ENCODE peak calls at places on chromosomes 3 and 15, in five cellular contexts. D is lower lobe of right lung, I is progenitor cell of endocrine pancreas, Z is kidney, Y is pancreas. A is an unnamed sample.

GRCh38 chr3:119293761-119294401 is at the start of gene ARHGAP31:
- DNase-seq in D (peak), I (peak), Z (peak), Y (peak), A (peak)

GRCh38 chr15:74175271-74176191 is 2.0 kb downstream of the ISLR start:
- DNase-seq in D (peak), I (no peak), Z (peak), Y (no peak), A (peak)

GRCh38 chr15:77685082-77685815 is 52.5 kb upstream of the LINGO1 start:
- DNase-seq in D (no peak), I (no peak), Z (no peak), Y (no peak), A (no peak)

GRCh38 chr15:49041406-49041805 is 4.8 kb downstream of the SECISBP2L start:
- DNase-seq in D (no peak), I (no peak), Z (no peak), Y (no peak), A (no peak)

GRCh38 chr3:60504827-60505457 is 746.3 kb downstream of the FHIT start:
- DNase-seq in D (no peak), I (no peak), Z (no peak), Y (no peak), A (no peak)

GRCh38 chr15:41557673-41558399 is 1.2 kb upstream of the TYRO3 start:
- DNase-seq in D (peak), I (peak), Z (peak), Y (peak), A (peak)

GRCh38 chr3:185831195-185831594 is 6.4 kb upstream of the IGF2BP2 start:
- DNase-seq in D (no peak), I (no peak), Z (no peak), Y (no peak), A (no peak)

GRCh38 chr3:155262295-155262694 is 31.2 kb downstream of the STRIT1 start:
- DNase-seq in D (no peak), I (no peak), Z (no peak), Y (no peak), A (no peak)

GRCh38 chr15:35626531-35626930 is 80.6 kb upstream of the DPH6 start:
- DNase-seq in D (no peak), I (no peak), Z (no peak), Y (no peak), A (no peak)

GRCh38 chr3:171646357-171647133 is 163.7 kb downstream of the PLD1 start:
- DNase-seq in D (no peak), I (no peak), Z (no peak), Y (no peak), A (no peak)

GRCh38 chr15:37166402-37166801 is 66.1 kb upstream of the MEIS2 start:
- DNase-seq in D (no peak), I (no peak), Z (no peak), Y (no peak), A (no peak)

GRCh38 chr15:37165420-37165819 is 65.1 kb upstream of the MEIS2 start:
- DNase-seq in D (no peak), I (no peak), Z (no peak), Y (no peak), A (no peak)
- TF ChIP-seq CTCF in D (no peak), I (no peak), Z (no peak), Y (no peak), A (no peak)

GRCh38 chr3:30943206-30943605 is 48.7 kb upstream of the GADL1 start:
- DNase-seq in D (no peak), I (no peak), Z (no peak), Y (no peak), A (no peak)
- TF ChIP-seq CTCF in D (no peak), I (no peak), Z (no peak), Y (no peak), A (no peak)

DNA sequence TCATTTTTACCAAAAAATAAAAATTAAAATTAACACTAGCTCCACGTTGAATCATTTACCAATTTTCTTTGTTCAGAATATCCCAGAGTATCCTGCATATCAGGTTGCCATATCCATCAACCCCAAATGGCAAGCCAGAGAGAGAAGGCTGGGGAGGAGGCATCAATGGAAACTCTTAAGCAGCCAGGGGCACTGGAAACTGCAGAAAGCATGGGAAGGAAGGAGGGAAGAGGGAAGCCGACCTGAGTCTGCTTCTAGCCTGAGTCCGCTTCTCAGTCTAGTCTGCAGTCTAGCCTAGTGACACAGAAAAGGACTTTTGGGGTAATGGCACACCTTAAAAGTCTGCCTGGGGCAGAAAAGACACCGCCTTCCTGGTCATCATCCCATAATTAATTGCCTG is 1.6 kb upstream of the MTHFS start:
- DNase-seq in D (no peak), I (no peak), Z (no peak), Y (no peak), A (no peak)
- TF ChIP-seq CTCF in D (no peak), I (no peak), Z (no peak), Y (no peak), A (no peak)

GRCh38 chr15:47551079-47551478 is 166.2 kb upstream of the SEMA6D start:
- DNase-seq in D (no peak), I (no peak), Z (no peak), Y (no peak), A (no peak)
- TF ChIP-seq CTCF in D (no peak), I (no peak), Z (no peak), Y (no peak), A (no peak)